ENCODE peak calls at places on chromosomes 2 and 18, in four cellular contexts. F is stimulated activated CD4-positive, alpha-beta T cell treated with anti-CD3 and anti-CD28 coated beads, Interleukin-15, amount 100 ng/mL, for 24 hours; B is prostate gland; Y is activated CD4-positive, alpha-beta memory T cell treated with anti-CD3 and anti-CD28 coated beads, Interleukin-2, amount 10 ng/mL, durations not matched to agents 7 days and 5 days. X is an unnamed sample.

GRCh38 chr18:36638224-36638623 is 190.6 kb downstream of the TPGS2 start:
- DNase-seq in F (no peak), B (no peak), Y (no peak), X (no peak)

GRCh38 chr2:50196775-50197482 is 835.0 kb downstream of the NRXN1 start:
- DNase-seq in F (no peak), B (no peak), Y (no peak), X (no peak)

GRCh38 chr2:176553685-176554106 is 284.5 kb downstream of the MTX2 start:
- DNase-seq in F (peak), B (peak), Y (peak), X (no peak)

GRCh38 chr2:12243381-12243780 is 473.4 kb upstream of the TRIB2 start:
- DNase-seq in F (no peak), B (no peak), Y (no peak), X (no peak)

GRCh38 chr2:190546734-190547133 is 12.2 kb upstream of the NEMP2 start:
- DNase-seq in F (no peak), B (no peak), Y (no peak), X (no peak)

GRCh38 chr2:129801575-129801974 is 177.9 kb upstream of the RAB6C start:
- DNase-seq in F (no peak), B (no peak), Y (no peak), X (no peak)

GRCh38 chr2:86649119-86649947 is 25.7 kb upstream of the RNF103 start:
- DNase-seq in F (no peak), B (no peak), Y (no peak), X (no peak)

GRCh38 chr2:195559431-195559914 is 97.6 kb upstream of the SLC39A10 start:
- DNase-seq in F (peak), B (no peak), Y (peak), X (no peak)

GRCh38 chr2:175399326-175399725 is 217.8 kb upstream of the ATP5MC3 start:
- DNase-seq in F (no peak), B (no peak), Y (no peak), X (no peak)

GRCh38 chr2:240133401-240133800 is 2.7 kb downstream of the COPS9 start:
- DNase-seq in F (no peak), B (no peak), Y (no peak), X (no peak)

GRCh38 chr2:215896921-215897320 is 116.4 kb downstream of the MREG start:
- DNase-seq in F (no peak), B (no peak), Y (no peak), X (no peak)

GRCh38 chr2:241724259-241724974 is 10.0 kb upstream of the D2HGDH start:
- DNase-seq in F (no peak), B (no peak), Y (no peak), X (no peak)

GRCh38 chr2:215189393-215189792 is 51.0 kb upstream of the ABCA12 start:
- DNase-seq in F (no peak), B (peak), Y (no peak), X (no peak)

GRCh38 chr2:74188018-74188601 is 9.4 kb upstream of the MOB1A start:
- DNase-seq in F (no peak), B (peak), Y (no peak), X (no peak)

GRCh38 chr2:167215595-167215994 is 327.3 kb downstream of the XIRP2 start:
- DNase-seq in F (no peak), B (no peak), Y (no peak), X (peak)

X was measured in LNCaP clone FGC.